ENCODE peak calls at places on chromosomes 7 and 10, in four cellular contexts. U, N, P and K are unnamed samples.

GRCh38 chr10:107971973-107972372 is 807.5 kb upstream of the SORCS1 start:
- DNase-seq in U (no peak), N (no peak), P (peak; percentile 16), K (no peak)

GRCh38 chr10:97532935-97533671 is 34.4 kb downstream of the UBTD1 start:
- DNase-seq in U (no peak), N (peak; percentile 60), P (no peak), K (no peak)

GRCh38 chr10:106958591-106959328 is 205.7 kb downstream of the SORCS1 start:
- DNase-seq in U (no peak), N (no peak), P (no peak), K (no peak)

GRCh38 chr7:130108809-130109208 is 38.5 kb downstream of the KLHDC10 start:
- DNase-seq in U (no peak), N (no peak), P (no peak), K (no peak)

GRCh38 chr7:102985176-102985783 is 72.5 kb downstream of the LRRC17 start:
- DNase-seq in U (no peak), N (no peak), P (no peak), K (no peak)

GRCh38 chr10:79065091-79065551 is 3.6 kb upstream of the ZMIZ1 start:
- DNase-seq in U (no peak), N (no peak), P (no peak), K (no peak)

GRCh38 chr10:103986360-103986759 is 19.4 kb downstream of the SLK start:
- DNase-seq in U (no peak), N (no peak), P (no peak), K (peak; percentile 27)

GRCh38 chr10:7408494-7409044 is 2.3 kb downstream of the SFMBT2 start:
- DNase-seq in U (peak; percentile 42), N (peak; percentile 77), P (peak; percentile 70), K (peak; percentile 62)

GRCh38 chr10:69912584-69912983 is 110.9 kb downstream of the COL13A1 start:
- DNase-seq in U (no peak), N (no peak), P (no peak), K (no peak)

GRCh38 chr7:98418636-98419315 is 17.9 kb upstream of the BAIAP2L1 start:
- DNase-seq in U (no peak), N (no peak), P (peak; percentile 78), K (peak; percentile 22)

GRCh38 chr7:135367114-135367513 is 133.5 kb downstream of the STRA8 start:
- DNase-seq in U (no peak), N (no peak), P (no peak), K (no peak)

GRCh38 chr10:123655763-123656162 is 10.4 kb upstream of the GPR26 start:
- DNase-seq in U (no peak), N (peak; percentile 89), P (no peak), K (no peak)

GRCh38 chr7:38660427-38661099 is 29.4 kb upstream of the AMPH start:
- DNase-seq in U (peak; percentile 44), N (peak; percentile 84), P (peak; percentile 73), K (peak; percentile 53)

GRCh38 chr7:5773661-5774086 is 7.8 kb downstream of the RNF216 start:
- DNase-seq in U (no peak), N (no peak), P (peak; percentile 71), K (no peak)

GRCh38 chr7:24573554-24574338 is 494 bp downstream of the PALS2 start:
- DNase-seq in U (peak; percentile 70), N (peak; percentile 81), P (peak; percentile 77), K (peak; percentile 71)

GRCh38 chr7:130071701-130072622 is 1.6 kb downstream of the KLHDC10 start:
- DNase-seq in U (peak; percentile 87), N (peak; percentile 91), P (peak; percentile 94), K (peak; percentile 89)

GRCh38 chr7:29287366-29287765 is 92.8 kb downstream of the CHN2 start:
- DNase-seq in U (no peak), N (no peak), P (no peak), K (no peak)

GRCh38 chr10:8133146-8133545 is 78.7 kb downstream of the GATA3 start:
- DNase-seq in U (no peak), N (no peak), P (peak; percentile 36), K (peak; percentile 85)

GRCh38 chr7:139682136-139683013 is 95.4 kb downstream of the HIPK2 start:
- DNase-seq in U (no peak), N (no peak), P (no peak), K (peak; percentile 87)

GRCh38 chr10:88745633-88746032 is 14.2 kb upstream of the LIPN start:
- DNase-seq in U (no peak), N (no peak), P (no peak), K (no peak)

GRCh38 chr7:596071-596818 is 76.6 kb upstream of the PDGFA start:
- DNase-seq in U (no peak), N (no peak), P (no peak), K (no peak)

GRCh38 chr10:27998178-27998953 is 513 bp downstream of the ODAD2 start:
- DNase-seq in U (no peak), N (peak; percentile 83), P (peak; percentile 73), K (no peak)

GRCh38 chr7:130943336-130943901 is 209.4 kb upstream of the KLF14 start:
- DNase-seq in U (peak; percentile 35), N (no peak), P (peak; percentile 43), K (no peak)

GRCh38 chr7:38006559-38006958 is 86.1 kb downstream of the EPDR1 start:
- DNase-seq in U (no peak), N (no peak), P (no peak), K (no peak)

GRCh38 chr10:49407552-49408137 is 11.8 kb upstream of the DRGX start:
- DNase-seq in U (peak; percentile 70), N (peak; percentile 91), P (peak; percentile 77), K (peak; percentile 74)

GRCh38 chr10:5195727-5196374 is 786 bp upstream of the AKR1C4 start:
- DNase-seq in U (no peak), N (peak; percentile 5), P (no peak), K (no peak)

GRCh38 chr7:158476303-158476932 is 111.2 kb downstream of the PTPRN2 start:
- DNase-seq in U (no peak), N (no peak), P (no peak), K (no peak)

GRCh38 chr10:61904711-61905445 is 3.4 kb downstream of the ARID5B start:
- DNase-seq in U (peak; percentile 80), N (peak; percentile 48), P (peak; percentile 81), K (peak; percentile 74)

GRCh38 chr10:60098676-60099601 is 192.6 kb upstream of the CCDC6 start:
- DNase-seq in U (peak; percentile 25), N (peak; percentile 61), P (peak; percentile 55), K (peak; percentile 41)

GRCh38 chr7:2445898-2446555 is 30.2 kb downstream of the GRIFIN start:
- DNase-seq in U (no peak), N (no peak), P (no peak), K (no peak)

GRCh38 chr10:87603769-87604168 is 55.9 kb upstream of the PAPSS2 start:
- DNase-seq in U (no peak), N (no peak), P (no peak), K (no peak)

GRCh38 chr10:94251568-94251967 is 111.2 kb downstream of the NOC3L start:
- DNase-seq in U (no peak), N (no peak), P (no peak), K (no peak)

GRCh38 chr7:128266891-128267839 is 26.1 kb downstream of the LEP start:
- DNase-seq in U (no peak), N (peak; percentile 81), P (no peak), K (no peak)

GRCh38 chr7:128268233-128268632 is 27.2 kb downstream of the LEP start:
- DNase-seq in U (no peak), N (no peak), P (no peak), K (no peak)

GRCh38 chr7:128265156-128265905 is 24.3 kb downstream of the LEP start:
- DNase-seq in U (no peak), N (no peak), P (no peak), K (no peak)

GRCh38 chr7:128265906-128266300 is 24.8 kb downstream of the LEP start:
- DNase-seq in U (no peak), N (no peak), P (peak; percentile 26), K (no peak)

DNA sequence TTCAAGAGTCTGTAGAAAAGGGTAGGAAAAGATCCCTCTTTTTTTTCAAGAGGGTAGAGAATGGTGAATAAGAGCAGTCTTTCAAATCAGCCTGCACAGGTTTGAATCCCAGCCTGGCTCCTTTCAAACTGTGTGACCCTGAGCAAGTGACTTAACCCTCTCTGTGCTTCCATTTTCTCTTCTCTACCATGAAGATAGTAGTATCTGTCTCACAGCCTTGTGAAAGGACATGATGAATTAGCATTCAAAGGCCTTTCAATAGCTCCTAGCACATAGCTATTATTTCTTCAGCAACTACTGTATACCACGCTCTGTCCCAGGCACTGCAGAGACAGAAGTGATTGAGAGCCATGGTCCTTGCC is 25.4 kb downstream of the LEP start:
- DNase-seq in U (no peak), N (no peak), P (no peak), K (no peak)
- H3K4me3 ChIP-seq in U (no peak overlapping the region), N (peak overlapping the region; percentile 47), P (no peak overlapping the region), K (no peak overlapping the region)

GRCh38 chr10:75109459-75109778 is 2.0 kb upstream of the SAMD8 start:
- DNase-seq in U (no peak), N (no peak), P (no peak), K (no peak)

GRCh38 chr10:75110006-75110632 is 1.3 kb upstream of the SAMD8 start:
- DNase-seq in U (no peak), N (no peak), P (no peak), K (peak; percentile 17)

GRCh38 chr10:75111367-75111905 is at the start of gene SAMD8:
- DNase-seq in U (peak; percentile 96), N (peak; percentile 98), P (peak; percentile 97), K (peak; percentile 98)

GRCh38 chr10:75107756-75108683 is 3.4 kb upstream of the SAMD8 start:
- DNase-seq in U (no peak), N (no peak), P (peak; percentile 25), K (no peak)

GRCh38 chr10:75108684-75109458 is 2.6 kb upstream of the SAMD8 start:
- DNase-seq in U (peak; percentile 21), N (peak; percentile 82), P (peak; percentile 35), K (peak; percentile 29)
- TF ChIP-seq CTCF in U (peak; percentile 69), N (peak; percentile 76), P (peak; percentile 50), K (peak; percentile 50)

DNA sequence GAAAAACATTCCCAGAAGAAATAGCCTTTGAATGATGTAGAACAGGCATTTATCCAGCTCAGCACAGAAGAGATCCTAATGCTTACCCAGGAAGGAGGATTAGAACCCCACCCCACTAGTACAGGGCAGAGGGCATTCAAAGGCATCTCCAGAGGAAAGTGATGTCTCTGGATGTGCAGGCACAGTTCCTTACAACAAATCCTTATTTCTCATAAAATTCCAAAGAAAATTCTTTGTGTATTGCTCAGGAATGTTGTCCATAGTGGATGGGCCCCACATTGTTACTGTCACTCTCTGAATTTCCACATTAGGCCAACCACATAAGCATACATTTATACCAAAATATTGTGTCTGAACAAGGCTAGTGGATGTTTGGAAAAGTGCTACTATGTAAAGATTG is 243.0 kb downstream of the ADRA2A start:
- DNase-seq in U (no peak), N (no peak), P (no peak), K (no peak)
- H3K4me3 ChIP-seq in U (no peak overlapping the region), N (no peak overlapping the region), P (no peak overlapping the region), K (no peak overlapping the region)

GRCh38 chr10:68208424-68209042 is 23.4 kb downstream of the ATOH7 start:
- DNase-seq in U (peak; percentile 70), N (peak; percentile 96), P (peak; percentile 79), K (peak; percentile 56)
- TF ChIP-seq CTCF in U (peak; percentile 79), N (peak; percentile 100), P (peak; percentile 60), K (peak; percentile 48)